ENCODE peak calls at places on chromosomes 16 and 17, in five cellular contexts. One of them, this sample, is unnamed.
A peak's percentile ranks its signal among the peaks of the same experiment; 100 is the strongest.

GRCh38 chr17:41635121-41636097 is 11.0 kb upstream of the KRT17 start:
- DNase-seq in A549: no peak
- DNase-seq in GM12878: no peak
- DNase-seq in HepG2: no peak
- DNase-seq in K562: no peak
- DNase-seq in this sample: no peak

GRCh38 chr17:31488264-31488981 is 96.9 kb downstream of the RAB11FIP4 start:
- DNase-seq in K562: no peak
- DNase-seq in A549: no peak
- DNase-seq in HepG2: no peak
- DNase-seq in GM12878: no peak
- DNase-seq in this sample: peak; percentile 61

GRCh38 chr16:55710466-55710865 is 54.7 kb downstream of the SLC6A2 start:
- DNase-seq in HepG2: no peak
- DNase-seq in A549: no peak
- DNase-seq in GM12878: no peak
- DNase-seq in K562: no peak
- DNase-seq in this sample: peak; percentile 66

GRCh38 chr17:36937961-36938565 is 788 bp downstream of the LHX1 start:
- DNase-seq in A549: no peak
- DNase-seq in HepG2: no peak
- DNase-seq in GM12878: no peak
- DNase-seq in K562: peak; percentile 45
- DNase-seq in this sample: peak; percentile 68

GRCh38 chr17:66704858-66705257 is 130.1 kb upstream of the CACNG5 start:
- DNase-seq in GM12878: no peak
- DNase-seq in K562: no peak
- DNase-seq in A549: no peak
- DNase-seq in HepG2: no peak
- DNase-seq in this sample: no peak

GRCh38 chr16:24471616-24472015 is 67.8 kb upstream of the RBBP6 start:
- DNase-seq in K562: no peak
- DNase-seq in HepG2: no peak
- DNase-seq in GM12878: no peak
- DNase-seq in A549: no peak
- DNase-seq in this sample: no peak

GRCh38 chr16:4976611-4977145 is 18.5 kb downstream of the SEC14L5 start:
- DNase-seq in GM12878: no peak
- DNase-seq in K562: no peak
- DNase-seq in HepG2: peak; percentile 76
- DNase-seq in A549: no peak
- DNase-seq in this sample: no peak

GRCh38 chr17:6374761-6375312 is 60.1 kb downstream of the AIPL1 start:
- DNase-seq in HepG2: no peak
- DNase-seq in GM12878: no peak
- DNase-seq in A549: peak; percentile 86
- DNase-seq in K562: peak; percentile 11
- DNase-seq in this sample: peak; percentile 61

GRCh38 chr16:27818231-27818630 is 245.3 kb downstream of the GSG1L start:
- DNase-seq in A549: no peak
- DNase-seq in GM12878: no peak
- DNase-seq in HepG2: no peak
- DNase-seq in K562: no peak
- DNase-seq in this sample: no peak

GRCh38 chr16:27819356-27819755 is 244.2 kb downstream of the GSG1L start:
- DNase-seq in GM12878: no peak
- DNase-seq in A549: no peak
- DNase-seq in HepG2: no peak
- DNase-seq in K562: no peak
- DNase-seq in this sample: no peak

GRCh38 chr16:27813591-27813990 is 249.9 kb downstream of the GSG1L start:
- DNase-seq in A549: no peak
- DNase-seq in K562: no peak
- DNase-seq in GM12878: no peak
- DNase-seq in HepG2: no peak
- DNase-seq in this sample: no peak

GRCh38 chr16:27817038-27817437 is 246.5 kb downstream of the GSG1L start:
- DNase-seq in GM12878: no peak
- DNase-seq in K562: no peak
- DNase-seq in A549: no peak
- DNase-seq in HepG2: no peak
- DNase-seq in this sample: no peak

GRCh38 chr16:27816561-27816960 is 247.0 kb downstream of the GSG1L start:
- DNase-seq in K562: no peak
- DNase-seq in A549: no peak
- DNase-seq in GM12878: no peak
- DNase-seq in HepG2: no peak
- DNase-seq in this sample: no peak
- TF ChIP-seq JUNB in K562: no peak
- TF ChIP-seq JUNB in A549: no peak
- TF ChIP-seq JUNB in GM12878: no peak
- TF ChIP-seq JUNB in HepG2: no peak
- TF ChIP-seq JUNB in this sample: no peak

GRCh38 chr16:81371106-81371505 is 56.3 kb downstream of the GAN start:
- DNase-seq in HepG2: no peak
- DNase-seq in GM12878: no peak
- DNase-seq in K562: no peak
- DNase-seq in A549: no peak
- DNase-seq in this sample: no peak

GRCh38 chr16:81366316-81366932 is 51.7 kb downstream of the GAN start:
- DNase-seq in HepG2: peak; percentile 38
- DNase-seq in K562: peak; percentile 63
- DNase-seq in GM12878: peak; percentile 23
- DNase-seq in A549: peak; percentile 40
- DNase-seq in this sample: peak; percentile 70

GRCh38 chr16:81367821-81368220 is 53.1 kb downstream of the GAN start:
- DNase-seq in HepG2: no peak
- DNase-seq in A549: no peak
- DNase-seq in GM12878: no peak
- DNase-seq in K562: no peak
- DNase-seq in this sample: no peak

GRCh38 chr16:81365731-81366130 is 51.0 kb downstream of the GAN start:
- DNase-seq in GM12878: no peak
- DNase-seq in A549: no peak
- DNase-seq in HepG2: no peak
- DNase-seq in K562: no peak
- DNase-seq in this sample: no peak

DNA sequence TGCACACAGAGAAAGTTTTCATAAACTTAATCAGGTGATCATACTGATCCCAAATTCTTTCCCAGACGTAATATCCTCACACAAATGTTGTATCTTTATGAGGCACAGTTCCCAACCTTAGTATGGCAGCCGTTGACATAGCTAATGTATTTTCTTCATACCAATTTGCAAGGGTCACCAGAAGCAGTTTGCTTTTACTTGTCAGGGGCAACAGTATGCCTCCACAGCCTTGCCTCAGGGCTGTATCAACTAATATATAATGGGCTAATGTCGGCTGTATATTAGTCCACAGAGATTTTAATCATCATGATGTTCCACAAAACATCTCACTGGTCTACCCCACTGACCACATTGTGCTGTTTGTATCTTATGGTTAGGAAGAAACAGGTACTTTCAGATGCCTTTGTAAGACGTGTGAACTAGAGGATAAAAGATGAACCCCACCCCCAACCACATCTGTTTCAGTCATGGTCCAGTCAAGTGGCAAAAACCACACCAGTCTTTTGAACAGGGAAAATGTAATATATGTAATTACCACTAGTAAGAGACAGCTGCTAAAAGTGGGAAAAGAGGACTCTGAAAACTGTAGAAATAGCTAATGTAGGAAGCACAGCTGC is 55.2 kb downstream of the GAN start:
- DNase-seq in HepG2: no peak
- DNase-seq in K562: no peak
- DNase-seq in A549: no peak
- DNase-seq in GM12878: peak; percentile 24
- DNase-seq in this sample: no peak
- TF ChIP-seq JUNB in HepG2: no peak
- TF ChIP-seq JUNB in K562: no peak
- TF ChIP-seq JUNB in A549: no peak
- TF ChIP-seq JUNB in GM12878: no peak
- TF ChIP-seq JUNB in this sample: no peak

GRCh38 chr16:80259289-80259805 is 281.4 kb upstream of the DYNLRB2 start:
- DNase-seq in GM12878: no peak
- DNase-seq in A549: no peak
- DNase-seq in K562: no peak
- DNase-seq in HepG2: no peak
- DNase-seq in this sample: no peak

GRCh38 chr16:80260906-80261311 is 279.9 kb upstream of the DYNLRB2 start:
- DNase-seq in HepG2: no peak
- DNase-seq in K562: no peak
- DNase-seq in GM12878: no peak
- DNase-seq in A549: no peak
- DNase-seq in this sample: no peak

GRCh38 chr16:80263181-80263823 is 277.5 kb upstream of the DYNLRB2 start:
- DNase-seq in GM12878: no peak
- DNase-seq in HepG2: no peak
- DNase-seq in A549: no peak
- DNase-seq in K562: no peak
- DNase-seq in this sample: no peak

GRCh38 chr16:80265624-80266306 is 275.0 kb upstream of the DYNLRB2 start:
- DNase-seq in HepG2: peak; percentile 99
- DNase-seq in GM12878: no peak
- DNase-seq in A549: no peak
- DNase-seq in K562: no peak
- DNase-seq in this sample: no peak

DNA sequence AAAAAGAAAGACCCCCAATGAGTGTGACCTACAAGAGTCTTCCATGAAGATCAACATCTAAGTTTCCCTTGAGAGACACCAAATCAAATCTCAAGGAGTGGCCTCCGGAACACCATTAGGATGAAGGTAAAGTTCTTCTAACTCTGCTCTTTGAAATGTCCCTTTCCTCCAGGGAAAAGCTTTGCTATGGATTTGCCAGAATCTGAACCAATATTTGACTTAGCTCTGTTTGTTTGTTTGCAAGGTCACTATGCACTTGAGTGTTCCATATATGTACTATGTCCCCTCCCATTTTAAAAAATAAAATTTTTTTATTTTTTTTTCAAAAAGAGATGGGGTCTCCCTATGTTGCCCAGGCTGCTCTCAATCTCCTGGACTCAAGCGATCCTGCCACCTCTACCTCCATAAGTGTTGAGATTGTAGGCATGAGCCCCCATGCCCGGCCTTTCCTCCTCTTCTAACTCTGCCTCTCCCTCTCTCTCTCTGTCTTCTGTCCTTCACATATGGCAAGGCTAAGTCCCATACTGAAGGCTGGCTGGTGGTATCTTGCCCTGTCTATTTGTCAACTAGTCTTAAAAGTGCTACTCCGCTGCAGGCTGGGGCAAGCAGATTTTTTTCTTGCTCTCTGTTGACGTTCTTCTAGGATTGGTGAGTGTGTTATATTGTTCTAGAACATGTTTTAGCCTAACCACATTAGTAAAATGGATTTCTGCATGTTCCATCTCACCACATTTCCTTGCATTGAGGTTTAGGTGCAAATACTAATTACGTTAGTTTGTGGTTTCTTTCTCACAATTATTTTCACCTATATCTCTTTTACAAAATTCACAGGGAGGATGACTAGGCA is 276.7 kb upstream of the DYNLRB2 start:
- DNase-seq in HepG2: peak; percentile 60
- DNase-seq in GM12878: no peak
- DNase-seq in K562: no peak
- DNase-seq in A549: no peak
- DNase-seq in this sample: no peak
- TF ChIP-seq JUNB in HepG2: no peak
- TF ChIP-seq JUNB in GM12878: no peak
- TF ChIP-seq JUNB in K562: no peak
- TF ChIP-seq JUNB in A549: no peak
- TF ChIP-seq JUNB in this sample: no peak

GRCh38 chr17:9475259-9475658 is 100.4 kb downstream of the STX8 start:
- DNase-seq in HepG2: no peak
- DNase-seq in K562: no peak
- DNase-seq in GM12878: no peak
- DNase-seq in A549: no peak
- DNase-seq in this sample: no peak

GRCh38 chr17:9472541-9472940 is 103.1 kb downstream of the STX8 start:
- DNase-seq in HepG2: no peak
- DNase-seq in GM12878: no peak
- DNase-seq in K562: no peak
- DNase-seq in A549: no peak
- DNase-seq in this sample: no peak

GRCh38 chr17:9470171-9470570 is 105.4 kb downstream of the STX8 start:
- DNase-seq in A549: no peak
- DNase-seq in K562: no peak
- DNase-seq in HepG2: no peak
- DNase-seq in GM12878: peak; percentile 25
- DNase-seq in this sample: no peak

GRCh38 chr17:9472094-9472493 is 103.5 kb downstream of the STX8 start:
- DNase-seq in HepG2: no peak
- DNase-seq in A549: no peak
- DNase-seq in K562: no peak
- DNase-seq in GM12878: no peak
- DNase-seq in this sample: no peak

DNA sequence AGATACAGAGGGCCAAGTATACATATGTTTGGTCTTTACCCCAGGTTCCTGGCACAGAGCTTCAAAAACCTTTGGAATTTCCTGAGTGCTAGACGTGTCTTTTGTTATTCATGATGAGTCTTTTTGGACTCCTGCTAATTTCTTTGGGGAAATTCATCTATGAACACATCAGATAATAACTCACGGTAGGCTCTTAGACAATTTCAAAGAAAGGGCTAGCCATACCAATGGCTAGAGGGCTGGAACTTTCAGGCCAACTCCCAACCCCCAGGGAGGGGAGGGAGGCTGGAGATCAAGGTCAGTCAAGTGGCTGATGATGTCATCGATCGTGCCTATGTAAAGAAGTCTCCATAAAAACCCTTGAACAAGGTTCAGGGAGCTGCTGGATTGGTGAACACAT is 101.9 kb downstream of the STX8 start:
- DNase-seq in K562: no peak
- DNase-seq in GM12878: no peak
- DNase-seq in A549: no peak
- DNase-seq in HepG2: peak; percentile 18
- DNase-seq in this sample: no peak
- TF ChIP-seq JUNB in K562: no peak
- TF ChIP-seq JUNB in GM12878: no peak
- TF ChIP-seq JUNB in A549: no peak
- TF ChIP-seq JUNB in HepG2: no peak
- TF ChIP-seq JUNB in this sample: no peak